ENCODE peak calls at places on chromosomes 4 and X, in nine cellular contexts. Y, O, T, A, W, C, D, K and M are unnamed samples.

GRCh38 chr4:140851804-140852203 is 95.6 kb upstream of the TBC1D9 start:
- DNase-seq in Y (no peak), O (no peak), T (no peak), A (no peak), W (no peak), C (no peak), D (no peak), K (no peak), M (no peak)

GRCh38 chr4:145735330-145735638 is 55.3 kb downstream of the C4orf51 start:
- DNase-seq in Y (peak), O (no peak), T (no peak), A (no peak), W (no peak), C (no peak), D (peak), K (no peak), M (peak)

GRCh38 chr4:181224826-181225225 is 1018.4 kb upstream of the TENM3 start:
- DNase-seq in Y (no peak), O (no peak), T (no peak), A (no peak), W (no peak), C (no peak), D (no peak), K (no peak), M (no peak)

GRCh38 chr4:164383187-164384181 is 370.4 kb upstream of the SMIM31 start:
- DNase-seq in Y (peak), O (no peak), T (no peak), A (no peak), W (no peak), C (no peak), D (no peak), K (peak), M (no peak)

GRCh38 chr4:98945297-98945850 is 16.4 kb upstream of the EIF4E start:
- DNase-seq in Y (no peak), O (no peak), T (no peak), A (no peak), W (no peak), C (no peak), D (no peak), K (no peak), M (peak)

GRCh38 chr4:71396382-71396781 is 57.6 kb downstream of the SLC4A4 start:
- DNase-seq in Y (peak), O (no peak), T (no peak), A (no peak), W (no peak), C (no peak), D (peak), K (no peak), M (peak)

GRCh38 chr4:30696195-30696594 is 24.0 kb upstream of the PCDH7 start:
- DNase-seq in Y (no peak), O (no peak), T (no peak), A (no peak), W (no peak), C (no peak), D (no peak), K (no peak), M (no peak)

GRCh38 chr4:4326136-4326535 is 36.1 kb downstream of the ZBTB49 start:
- DNase-seq in Y (no peak), O (no peak), T (no peak), A (no peak), W (no peak), C (no peak), D (no peak), K (no peak), M (no peak)

GRCh38 chr4:18923496-18924161 is 902.1 kb upstream of the LCORL start:
- DNase-seq in Y (no peak), O (no peak), T (no peak), A (no peak), W (no peak), C (no peak), D (no peak), K (no peak), M (no peak)

GRCh38 chrX:151825927-151826471 is 86.7 kb upstream of the MAGEA4 start:
- DNase-seq in Y (peak), O (no peak), T (no peak), A (no peak), W (no peak), C (no peak), D (peak), K (no peak), M (peak)

GRCh38 chr4:176792348-176793059 is at the start of gene VEGFC:
- DNase-seq in Y (peak), O (no peak), T (no peak), A (no peak), W (peak), C (no peak), D (peak), K (peak), M (peak)

GRCh38 chr4:132059227-132059626 is 1089.9 kb upstream of the PCDH10 start:
- DNase-seq in Y (no peak), O (no peak), T (no peak), A (no peak), W (no peak), C (no peak), D (no peak), K (no peak), M (no peak)

GRCh38 chr4:83894831-83895230 is 358.9 kb downstream of the GPAT3 start:
- DNase-seq in Y (peak), O (no peak), T (no peak), A (no peak), W (no peak), C (no peak), D (no peak), K (no peak), M (no peak)

GRCh38 chr4:53967971-53968370 is 96.4 kb downstream of the CHIC2 start:
- DNase-seq in Y (no peak), O (no peak), T (no peak), A (no peak), W (no peak), C (no peak), D (no peak), K (no peak), M (no peak)

GRCh38 chr4:174549696-174550095 is 27.4 kb upstream of the HPGD start:
- DNase-seq in Y (no peak), O (no peak), T (no peak), A (no peak), W (no peak), C (no peak), D (no peak), K (no peak), M (no peak)

GRCh38 chr4:84968936-84969335 is 2.4 kb upstream of the WDFY3 start:
- DNase-seq in Y (no peak), O (no peak), T (no peak), A (no peak), W (peak), C (no peak), D (no peak), K (no peak), M (no peak)

GRCh38 chr4:3716876-3717235 is 49.3 kb upstream of the ADRA2C start:
- DNase-seq in Y (no peak), O (no peak), T (no peak), A (no peak), W (no peak), C (no peak), D (no peak), K (no peak), M (no peak)

GRCh38 chrX:76454456-76454927 is 27.0 kb downstream of the MAGEE1 start:
- DNase-seq in Y (peak), O (no peak), T (peak), A (no peak), W (peak), C (peak), D (peak), K (peak), M (peak)

GRCh38 chr4:73224886-73225285 is 33.7 kb downstream of the ANKRD17 start:
- DNase-seq in Y (no peak), O (no peak), T (no peak), A (no peak), W (no peak), C (no peak), D (no peak), K (no peak), M (no peak)

GRCh38 chr4:30828290-30828926 is 108.2 kb downstream of the PCDH7 start:
- DNase-seq in Y (peak), O (no peak), T (no peak), A (no peak), W (no peak), C (no peak), D (no peak), K (no peak), M (no peak)

GRCh38 chr4:13982008-13982407 is 354.5 kb upstream of the BOD1L1 start:
- DNase-seq in Y (no peak), O (no peak), T (no peak), A (no peak), W (no peak), C (no peak), D (no peak), K (no peak), M (no peak)

GRCh38 chrX:29487714-29488113 is 727.6 kb upstream of the MAGEB2 start:
- DNase-seq in Y (no peak), O (no peak), T (no peak), A (no peak), W (no peak), C (no peak), D (no peak), K (no peak), M (no peak)